ENCODE peak calls at places on chromosomes 11 and 22, in seven cellular contexts. One of them, this sample, is unnamed.

GRCh38 chr22:39717099-39717498 is 146.5 kb downstream of the CACNA1I start:
- DNase-seq in fibroblast of lung: no peak
- DNase-seq in GM13976: no peak
- DNase-seq in Calu3: no peak
- DNase-seq in epithelial cell of proximal tubule: no peak
- DNase-seq in cardiac fibroblast: no peak
- DNase-seq in endothelial cell: no peak
- DNase-seq in this sample: no peak

GRCh38 chr11:6238902-6239301 is at the start of gene CNGA4:
- DNase-seq in fibroblast of lung: no peak
- DNase-seq in GM13976: no peak
- DNase-seq in Calu3: no peak
- DNase-seq in epithelial cell of proximal tubule: no peak
- DNase-seq in cardiac fibroblast: no peak
- DNase-seq in endothelial cell: no peak
- DNase-seq in this sample: no peak

GRCh38 chr11:76605338-76606074 is 65.0 kb downstream of the LRRC32 start:
- DNase-seq in fibroblast of lung: no peak
- DNase-seq in GM13976: no peak
- DNase-seq in Calu3: no peak
- DNase-seq in epithelial cell of proximal tubule: no peak
- DNase-seq in cardiac fibroblast: no peak
- DNase-seq in endothelial cell: no peak
- DNase-seq in this sample: no peak

GRCh38 chr11:116885951-116886629 is 48.7 kb upstream of the APOA1 start:
- DNase-seq in fibroblast of lung: peak; percentile 84
- DNase-seq in GM13976: no peak
- DNase-seq in Calu3: no peak
- DNase-seq in epithelial cell of proximal tubule: no peak
- DNase-seq in cardiac fibroblast: peak; percentile 48
- DNase-seq in endothelial cell: no peak
- DNase-seq in this sample: no peak

GRCh38 chr22:35638408-35638807 is 9.8 kb upstream of the APOL6 start:
- DNase-seq in fibroblast of lung: peak; percentile 75
- DNase-seq in GM13976: no peak
- DNase-seq in Calu3: no peak
- DNase-seq in epithelial cell of proximal tubule: no peak
- DNase-seq in cardiac fibroblast: peak; percentile 91
- DNase-seq in endothelial cell: no peak
- DNase-seq in this sample: no peak

GRCh38 chr22:50576070-50576469 is 2.2 kb downstream of the CPT1B start:
- DNase-seq in fibroblast of lung: peak; percentile 24
- DNase-seq in GM13976: no peak
- DNase-seq in Calu3: peak; percentile 27
- DNase-seq in epithelial cell of proximal tubule: no peak
- DNase-seq in cardiac fibroblast: peak; percentile 63
- DNase-seq in endothelial cell: peak; percentile 21
- DNase-seq in this sample: peak; percentile 36

GRCh38 chr11:29017941-29018340 is 909.8 kb downstream of the METTL15 start:
- DNase-seq in fibroblast of lung: no peak
- DNase-seq in GM13976: no peak
- DNase-seq in Calu3: no peak
- DNase-seq in epithelial cell of proximal tubule: no peak
- DNase-seq in cardiac fibroblast: no peak
- DNase-seq in endothelial cell: no peak
- DNase-seq in this sample: no peak

GRCh38 chr11:11620251-11620965 is 1.4 kb downstream of the GALNT18 start:
- DNase-seq in fibroblast of lung: peak; percentile 17
- DNase-seq in GM13976: peak; percentile 57
- DNase-seq in Calu3: peak; percentile 62
- DNase-seq in epithelial cell of proximal tubule: no peak
- DNase-seq in cardiac fibroblast: no peak
- DNase-seq in endothelial cell: peak; percentile 52
- DNase-seq in this sample: peak; percentile 72

GRCh38 chr22:22670076-22670795 is 25.8 kb downstream of the GGTLC2 start:
- DNase-seq in fibroblast of lung: no peak
- DNase-seq in GM13976: no peak
- DNase-seq in Calu3: no peak
- DNase-seq in epithelial cell of proximal tubule: no peak
- DNase-seq in cardiac fibroblast: no peak
- DNase-seq in endothelial cell: no peak
- DNase-seq in this sample: no peak

GRCh38 chr22:22520020-22520656 is at the start of gene ZNF280A:
- DNase-seq in fibroblast of lung: no peak
- DNase-seq in GM13976: no peak
- DNase-seq in Calu3: no peak
- DNase-seq in epithelial cell of proximal tubule: no peak
- DNase-seq in cardiac fibroblast: peak; percentile 54
- DNase-seq in endothelial cell: no peak
- DNase-seq in this sample: no peak

GRCh38 chr11:92811341-92811740 is 158.1 kb upstream of the MTNR1B start:
- DNase-seq in fibroblast of lung: peak; percentile 29
- DNase-seq in GM13976: no peak
- DNase-seq in Calu3: no peak
- DNase-seq in epithelial cell of proximal tubule: no peak
- DNase-seq in cardiac fibroblast: no peak
- DNase-seq in endothelial cell: no peak
- DNase-seq in this sample: no peak

GRCh38 chr11:86069408-86070086 is 663 bp upstream of the PICALM start:
- DNase-seq in fibroblast of lung: peak; percentile 99
- DNase-seq in GM13976: peak; percentile 52
- DNase-seq in Calu3: peak; percentile 55
- DNase-seq in epithelial cell of proximal tubule: peak; percentile 95
- DNase-seq in cardiac fibroblast: peak; percentile 94
- DNase-seq in endothelial cell: peak; percentile 30
- DNase-seq in this sample: no peak

GRCh38 chr11:8768625-8769333 is 86.2 kb downstream of the RPL27A start:
- DNase-seq in fibroblast of lung: peak; percentile 89
- DNase-seq in GM13976: no peak
- DNase-seq in Calu3: peak; percentile 12
- DNase-seq in epithelial cell of proximal tubule: peak; percentile 26
- DNase-seq in cardiac fibroblast: peak; percentile 59
- DNase-seq in endothelial cell: no peak
- DNase-seq in this sample: no peak

GRCh38 chr11:27926981-27927481 is 180.9 kb downstream of the KIF18A start:
- DNase-seq in fibroblast of lung: peak; percentile 99
- DNase-seq in GM13976: no peak
- DNase-seq in Calu3: no peak
- DNase-seq in epithelial cell of proximal tubule: no peak
- DNase-seq in cardiac fibroblast: peak; percentile 61
- DNase-seq in endothelial cell: no peak
- DNase-seq in this sample: no peak

GRCh38 chr11:7511405-7511804 is 2.4 kb upstream of the PPFIBP2 start:
- DNase-seq in fibroblast of lung: no peak
- DNase-seq in GM13976: no peak
- DNase-seq in Calu3: no peak
- DNase-seq in epithelial cell of proximal tubule: no peak
- DNase-seq in cardiac fibroblast: peak; percentile 30
- DNase-seq in endothelial cell: no peak
- DNase-seq in this sample: no peak

GRCh38 chr22:47303161-47303890 is 540.9 kb downstream of the TBC1D22A start:
- DNase-seq in fibroblast of lung: no peak
- DNase-seq in GM13976: no peak
- DNase-seq in Calu3: no peak
- DNase-seq in epithelial cell of proximal tubule: no peak
- DNase-seq in cardiac fibroblast: no peak
- DNase-seq in endothelial cell: no peak
- DNase-seq in this sample: no peak

GRCh38 chr11:61174949-61175348 is 13.7 kb upstream of the VPS37C start:
- DNase-seq in fibroblast of lung: no peak
- DNase-seq in GM13976: no peak
- DNase-seq in Calu3: no peak
- DNase-seq in epithelial cell of proximal tubule: no peak
- DNase-seq in cardiac fibroblast: no peak
- DNase-seq in endothelial cell: no peak
- DNase-seq in this sample: no peak

GRCh38 chr11:61172888-61173287 is 11.7 kb upstream of the VPS37C start:
- DNase-seq in fibroblast of lung: no peak
- DNase-seq in GM13976: no peak
- DNase-seq in Calu3: no peak
- DNase-seq in epithelial cell of proximal tubule: no peak
- DNase-seq in cardiac fibroblast: no peak
- DNase-seq in endothelial cell: no peak
- DNase-seq in this sample: no peak

GRCh38 chr11:61173456-61173855 is 12.2 kb upstream of the VPS37C start:
- DNase-seq in fibroblast of lung: no peak
- DNase-seq in GM13976: no peak
- DNase-seq in Calu3: peak; percentile 36
- DNase-seq in epithelial cell of proximal tubule: no peak
- DNase-seq in cardiac fibroblast: peak; percentile 22
- DNase-seq in endothelial cell: no peak
- DNase-seq in this sample: no peak

GRCh38 chr11:61172353-61172752 is 11.1 kb upstream of the VPS37C start:
- DNase-seq in fibroblast of lung: no peak
- DNase-seq in GM13976: no peak
- DNase-seq in Calu3: no peak
- DNase-seq in epithelial cell of proximal tubule: no peak
- DNase-seq in cardiac fibroblast: no peak
- DNase-seq in endothelial cell: no peak
- DNase-seq in this sample: no peak

GRCh38 chr11:61174275-61174674 is 13.0 kb upstream of the VPS37C start:
- DNase-seq in fibroblast of lung: no peak
- DNase-seq in GM13976: no peak
- DNase-seq in Calu3: no peak
- DNase-seq in epithelial cell of proximal tubule: no peak
- DNase-seq in cardiac fibroblast: no peak
- DNase-seq in endothelial cell: no peak
- DNase-seq in this sample: no peak
- TF ChIP-seq CTCF in fibroblast of lung: no peak
- TF ChIP-seq CTCF in GM13976: no peak
- TF ChIP-seq CTCF in Calu3: no peak
- TF ChIP-seq CTCF in epithelial cell of proximal tubule: no peak
- TF ChIP-seq CTCF in cardiac fibroblast: no peak
- TF ChIP-seq CTCF in endothelial cell: no peak
- TF ChIP-seq CTCF in this sample: no peak

DNA sequence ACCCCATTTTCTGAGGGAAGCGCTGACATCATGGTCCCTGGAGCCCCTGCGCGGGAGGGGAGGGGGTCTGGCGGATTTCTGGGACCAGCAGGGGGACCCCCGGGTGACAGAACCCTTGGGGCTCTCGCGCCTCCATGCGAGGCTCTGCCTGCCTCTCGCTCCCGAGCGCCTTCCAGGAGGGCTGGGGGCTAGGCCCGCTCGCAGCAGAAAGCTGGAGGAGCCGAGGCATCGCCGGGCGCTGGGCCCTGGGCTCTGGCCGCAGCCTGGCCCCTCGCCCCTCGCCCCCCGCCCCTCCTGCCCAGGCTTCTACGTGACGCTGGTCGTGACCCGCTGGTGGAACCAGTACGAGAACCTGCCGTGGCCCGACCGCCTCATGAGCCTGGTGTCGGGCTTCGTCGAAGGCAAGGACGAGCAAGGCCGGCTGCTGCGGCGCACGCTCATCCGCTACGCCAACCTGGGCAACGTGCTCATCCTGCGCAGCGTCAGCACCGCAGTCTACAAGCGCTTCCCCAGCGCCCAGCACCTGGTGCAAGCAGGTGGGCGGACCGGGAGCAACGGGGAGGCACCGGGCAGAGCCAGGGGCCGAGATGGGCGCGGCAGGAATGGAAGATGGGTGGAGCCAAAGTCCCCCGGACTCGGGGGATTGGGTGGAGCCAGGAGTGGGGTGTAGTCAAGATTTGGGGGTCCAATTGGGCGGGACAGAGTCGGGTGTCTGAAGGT is 5.4 kb downstream of the BEST1 start:
- DNase-seq in fibroblast of lung: no peak
- DNase-seq in GM13976: peak; percentile 53
- DNase-seq in Calu3: no peak
- DNase-seq in epithelial cell of proximal tubule: no peak
- DNase-seq in cardiac fibroblast: no peak
- DNase-seq in endothelial cell: no peak
- DNase-seq in this sample: peak; percentile 46
- TF ChIP-seq CTCF in fibroblast of lung: no peak
- TF ChIP-seq CTCF in GM13976: no peak
- TF ChIP-seq CTCF in Calu3: no peak
- TF ChIP-seq CTCF in epithelial cell of proximal tubule: no peak
- TF ChIP-seq CTCF in cardiac fibroblast: no peak
- TF ChIP-seq CTCF in endothelial cell: no peak
- TF ChIP-seq CTCF in this sample: no peak

GRCh38 chr22:44828193-44828592 is 75.8 kb downstream of the ARHGAP8 start:
- DNase-seq in fibroblast of lung: no peak
- DNase-seq in GM13976: peak; percentile 69
- DNase-seq in Calu3: peak; percentile 55
- DNase-seq in epithelial cell of proximal tubule: no peak
- DNase-seq in cardiac fibroblast: no peak
- DNase-seq in endothelial cell: peak; percentile 67
- DNase-seq in this sample: peak; percentile 60
- TF ChIP-seq CTCF in fibroblast of lung: peak; percentile 19
- TF ChIP-seq CTCF in GM13976: peak; percentile 36
- TF ChIP-seq CTCF in Calu3: peak; percentile 78
- TF ChIP-seq CTCF in epithelial cell of proximal tubule: peak; percentile 59
- TF ChIP-seq CTCF in cardiac fibroblast: peak; percentile 34
- TF ChIP-seq CTCF in endothelial cell: peak; percentile 70
- TF ChIP-seq CTCF in this sample: peak; percentile 72

GRCh38 chr11:67687986-67688385 is 13.6 kb upstream of the ALDH3B2 start:
- DNase-seq in fibroblast of lung: no peak
- DNase-seq in GM13976: no peak
- DNase-seq in Calu3: no peak
- DNase-seq in epithelial cell of proximal tubule: no peak
- DNase-seq in cardiac fibroblast: no peak
- DNase-seq in endothelial cell: no peak
- DNase-seq in this sample: no peak

GRCh38 chr11:67694875-67695555 is 20.6 kb upstream of the ALDH3B2 start:
- DNase-seq in fibroblast of lung: no peak
- DNase-seq in GM13976: no peak
- DNase-seq in Calu3: no peak
- DNase-seq in epithelial cell of proximal tubule: no peak
- DNase-seq in cardiac fibroblast: no peak
- DNase-seq in endothelial cell: no peak
- DNase-seq in this sample: no peak

GRCh38 chr11:67695606-67696005 is 21.2 kb upstream of the ALDH3B2 start:
- DNase-seq in fibroblast of lung: no peak
- DNase-seq in GM13976: no peak
- DNase-seq in Calu3: no peak
- DNase-seq in epithelial cell of proximal tubule: no peak
- DNase-seq in cardiac fibroblast: no peak
- DNase-seq in endothelial cell: no peak
- DNase-seq in this sample: no peak

GRCh38 chr11:67689178-67689577 is 14.8 kb upstream of the ALDH3B2 start:
- DNase-seq in fibroblast of lung: no peak
- DNase-seq in GM13976: no peak
- DNase-seq in Calu3: no peak
- DNase-seq in epithelial cell of proximal tubule: no peak
- DNase-seq in cardiac fibroblast: no peak
- DNase-seq in endothelial cell: no peak
- DNase-seq in this sample: no peak

GRCh38 chr11:67691149-67691548 is 16.7 kb upstream of the ALDH3B2 start:
- DNase-seq in fibroblast of lung: no peak
- DNase-seq in GM13976: no peak
- DNase-seq in Calu3: no peak
- DNase-seq in epithelial cell of proximal tubule: no peak
- DNase-seq in cardiac fibroblast: peak; percentile 5
- DNase-seq in endothelial cell: no peak
- DNase-seq in this sample: no peak
- TF ChIP-seq CTCF in fibroblast of lung: peak; percentile 20
- TF ChIP-seq CTCF in GM13976: no peak
- TF ChIP-seq CTCF in Calu3: peak; percentile 15
- TF ChIP-seq CTCF in epithelial cell of proximal tubule: peak; percentile 41
- TF ChIP-seq CTCF in cardiac fibroblast: peak; percentile 29
- TF ChIP-seq CTCF in endothelial cell: no peak
- TF ChIP-seq CTCF in this sample: no peak

This sample was measured in glutamatergic neuron.